ENCODE peak calls at places on chromosomes 11 and 22, in nine cellular contexts. One of them, this sample, is unnamed.

GRCh38 chr11:71206186-71206585 is 46.2 kb downstream of the SHANK2 start:
- DNase-seq in brain microvascular endothelial cell: no peak
- DNase-seq in GM10248: no peak
- DNase-seq in AG09319: no peak
- DNase-seq in foreskin keratinocyte: no peak
- DNase-seq in CD8-positive, alpha-beta T cell: no peak
- DNase-seq in BJ: no peak
- DNase-seq in WTC11: no peak
- DNase-seq in colonic mucosa: peak
- DNase-seq in this sample: no peak

GRCh38 chr22:28395920-28396447 is 283.7 kb downstream of the TTC28 start:
- DNase-seq in foreskin keratinocyte: no peak
- DNase-seq in BJ: no peak
- DNase-seq in GM10248: no peak
- DNase-seq in WTC11: no peak
- DNase-seq in CD8-positive, alpha-beta T cell: no peak
- DNase-seq in AG09319: no peak
- DNase-seq in brain microvascular endothelial cell: no peak
- DNase-seq in colonic mucosa: no peak
- DNase-seq in this sample: no peak

GRCh38 chr11:64864473-64865285 is 13.7 kb downstream of the EHD1 start:
- DNase-seq in GM10248: peak
- DNase-seq in colonic mucosa: no peak
- DNase-seq in CD8-positive, alpha-beta T cell: no peak
- DNase-seq in BJ: no peak
- DNase-seq in WTC11: no peak
- DNase-seq in brain microvascular endothelial cell: peak
- DNase-seq in foreskin keratinocyte: peak
- DNase-seq in AG09319: no peak
- DNase-seq in this sample: no peak

GRCh38 chr11:118592616-118593367 is 14.6 kb upstream of the PHLDB1 start:
- DNase-seq in GM10248: no peak
- DNase-seq in BJ: no peak
- DNase-seq in foreskin keratinocyte: no peak
- DNase-seq in WTC11: no peak
- DNase-seq in CD8-positive, alpha-beta T cell: no peak
- DNase-seq in brain microvascular endothelial cell: no peak
- DNase-seq in AG09319: no peak
- DNase-seq in colonic mucosa: no peak
- DNase-seq in this sample: no peak

GRCh38 chr11:27471067-27471587 is 1.5 kb downstream of the LGR4 start:
- DNase-seq in colonic mucosa: peak
- DNase-seq in AG09319: no peak
- DNase-seq in BJ: no peak
- DNase-seq in WTC11: no peak
- DNase-seq in GM10248: no peak
- DNase-seq in foreskin keratinocyte: peak
- DNase-seq in brain microvascular endothelial cell: no peak
- DNase-seq in CD8-positive, alpha-beta T cell: no peak
- DNase-seq in this sample: no peak

GRCh38 chr22:19349778-19350475 is 58.4 kb upstream of the CLTCL1 start:
- DNase-seq in AG09319: no peak
- DNase-seq in brain microvascular endothelial cell: no peak
- DNase-seq in BJ: no peak
- DNase-seq in GM10248: no peak
- DNase-seq in colonic mucosa: no peak
- DNase-seq in WTC11: no peak
- DNase-seq in CD8-positive, alpha-beta T cell: no peak
- DNase-seq in foreskin keratinocyte: no peak
- DNase-seq in this sample: no peak

GRCh38 chr11:11973361-11973800 is 35.0 kb downstream of the DKK3 start:
- DNase-seq in GM10248: no peak
- DNase-seq in CD8-positive, alpha-beta T cell: no peak
- DNase-seq in foreskin keratinocyte: no peak
- DNase-seq in brain microvascular endothelial cell: no peak
- DNase-seq in AG09319: peak
- DNase-seq in colonic mucosa: no peak
- DNase-seq in WTC11: no peak
- DNase-seq in BJ: peak
- DNase-seq in this sample: no peak

GRCh38 chr11:11998091-11998781 is 10.2 kb downstream of the DKK3 start:
- DNase-seq in BJ: peak
- DNase-seq in foreskin keratinocyte: peak
- DNase-seq in GM10248: no peak
- DNase-seq in brain microvascular endothelial cell: peak
- DNase-seq in CD8-positive, alpha-beta T cell: no peak
- DNase-seq in WTC11: no peak
- DNase-seq in AG09319: peak
- DNase-seq in colonic mucosa: no peak
- DNase-seq in this sample: no peak

GRCh38 chr11:1194977-1195689 is 27.7 kb upstream of the MUC5B start:
- DNase-seq in CD8-positive, alpha-beta T cell: no peak
- DNase-seq in foreskin keratinocyte: no peak
- DNase-seq in GM10248: no peak
- DNase-seq in BJ: no peak
- DNase-seq in WTC11: peak
- DNase-seq in AG09319: no peak
- DNase-seq in brain microvascular endothelial cell: no peak
- DNase-seq in colonic mucosa: no peak
- DNase-seq in this sample: no peak

GRCh38 chr11:17641792-17642350 is 77.5 kb upstream of the MYOD1 start:
- DNase-seq in BJ: no peak
- DNase-seq in AG09319: no peak
- DNase-seq in GM10248: peak
- DNase-seq in colonic mucosa: no peak
- DNase-seq in foreskin keratinocyte: no peak
- DNase-seq in brain microvascular endothelial cell: no peak
- DNase-seq in CD8-positive, alpha-beta T cell: no peak
- DNase-seq in WTC11: no peak
- DNase-seq in this sample: no peak

GRCh38 chr11:66285250-66285947 is 3.5 kb downstream of the YIF1A start:
- DNase-seq in colonic mucosa: no peak
- DNase-seq in brain microvascular endothelial cell: no peak
- DNase-seq in CD8-positive, alpha-beta T cell: no peak
- DNase-seq in BJ: no peak
- DNase-seq in foreskin keratinocyte: no peak
- DNase-seq in AG09319: no peak
- DNase-seq in GM10248: no peak
- DNase-seq in WTC11: no peak
- DNase-seq in this sample: no peak

GRCh38 chr22:22754268-22754657 is 109.8 kb downstream of the GGTLC2 start:
- DNase-seq in colonic mucosa: no peak
- DNase-seq in CD8-positive, alpha-beta T cell: no peak
- DNase-seq in AG09319: no peak
- DNase-seq in brain microvascular endothelial cell: no peak
- DNase-seq in BJ: no peak
- DNase-seq in foreskin keratinocyte: no peak
- DNase-seq in WTC11: no peak
- DNase-seq in GM10248: no peak
- DNase-seq in this sample: no peak

GRCh38 chr22:31288496-31289235 is 3.6 kb downstream of the PIK3IP1 start:
- DNase-seq in WTC11: no peak
- DNase-seq in BJ: no peak
- DNase-seq in brain microvascular endothelial cell: no peak
- DNase-seq in GM10248: no peak
- DNase-seq in AG09319: no peak
- DNase-seq in foreskin keratinocyte: no peak
- DNase-seq in colonic mucosa: no peak
- DNase-seq in CD8-positive, alpha-beta T cell: no peak
- DNase-seq in this sample: no peak

DNA sequence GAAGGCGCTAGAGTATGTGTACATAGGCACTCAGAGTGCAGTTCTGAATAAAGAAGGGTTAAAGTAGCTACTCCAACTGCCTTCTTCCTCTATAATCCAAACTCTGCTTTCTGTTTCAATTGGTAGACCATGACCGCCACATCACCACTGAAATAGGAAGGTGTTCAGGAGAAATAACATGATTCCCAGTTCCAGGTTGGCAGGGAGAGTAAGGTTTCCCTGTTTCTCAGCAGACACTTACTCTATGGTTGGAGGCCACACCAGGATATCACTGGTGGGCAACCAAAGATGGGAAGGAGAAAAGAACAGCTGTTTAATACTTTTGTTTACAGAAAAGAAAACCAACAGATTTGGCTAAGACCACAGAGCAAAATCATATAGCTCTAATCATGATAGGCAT is 37.9 kb downstream of the PAK1 start:
- DNase-seq in GM10248: no peak
- DNase-seq in foreskin keratinocyte: no peak
- DNase-seq in WTC11: no peak
- DNase-seq in BJ: no peak
- DNase-seq in CD8-positive, alpha-beta T cell: no peak
- DNase-seq in brain microvascular endothelial cell: no peak
- DNase-seq in AG09319: no peak
- DNase-seq in colonic mucosa: no peak
- DNase-seq in this sample: no peak
- TF ChIP-seq CTCF in GM10248: no peak
- TF ChIP-seq CTCF in foreskin keratinocyte: no peak
- TF ChIP-seq CTCF in WTC11: no peak
- TF ChIP-seq CTCF in BJ: no peak
- TF ChIP-seq CTCF in CD8-positive, alpha-beta T cell: no peak
- TF ChIP-seq CTCF in brain microvascular endothelial cell: no peak
- TF ChIP-seq CTCF in AG09319: no peak
- TF ChIP-seq CTCF in colonic mucosa: no peak
- TF ChIP-seq CTCF in this sample: no peak

DNA sequence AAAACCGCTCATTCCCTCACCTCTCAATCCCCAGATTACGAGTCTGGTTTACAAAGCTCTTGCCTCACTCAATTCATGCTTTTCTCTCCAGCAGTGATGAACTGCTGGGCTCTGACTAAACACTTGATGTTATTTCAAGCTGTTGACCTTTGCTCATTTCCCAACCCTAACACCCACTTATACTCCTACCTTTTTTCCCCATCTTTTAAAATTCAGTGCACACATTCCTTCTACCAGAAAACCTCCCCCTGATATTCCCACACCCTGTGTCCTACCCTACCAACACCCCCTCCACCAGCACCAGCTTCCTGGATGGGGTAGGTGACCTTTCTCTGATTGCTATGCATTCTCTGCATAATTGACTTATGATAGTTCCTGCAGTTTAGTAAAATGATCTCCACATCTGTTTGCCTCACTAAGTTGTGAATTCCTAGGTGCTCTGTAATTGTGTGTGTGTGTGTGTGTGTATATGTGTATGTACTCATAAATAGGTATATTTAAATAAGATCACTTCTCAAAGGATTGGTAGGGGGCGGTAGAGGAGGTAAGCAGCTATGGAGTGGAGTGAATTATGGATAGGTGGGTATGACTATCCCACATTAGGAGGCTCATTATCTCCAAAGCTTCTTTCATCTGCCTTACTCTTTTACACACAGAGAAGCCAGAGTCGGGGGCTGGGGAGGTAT is 842 bp downstream of the HEPACAM start:
- DNase-seq in CD8-positive, alpha-beta T cell: no peak
- DNase-seq in colonic mucosa: no peak
- DNase-seq in WTC11: no peak
- DNase-seq in brain microvascular endothelial cell: peak
- DNase-seq in AG09319: peak
- DNase-seq in GM10248: no peak
- DNase-seq in foreskin keratinocyte: peak
- DNase-seq in BJ: peak
- DNase-seq in this sample: no peak
- TF ChIP-seq CTCF in CD8-positive, alpha-beta T cell: no peak
- TF ChIP-seq CTCF in colonic mucosa: no peak
- TF ChIP-seq CTCF in WTC11: no peak
- TF ChIP-seq CTCF in brain microvascular endothelial cell: peak
- TF ChIP-seq CTCF in AG09319: no peak
- TF ChIP-seq CTCF in GM10248: no peak
- TF ChIP-seq CTCF in foreskin keratinocyte: peak
- TF ChIP-seq CTCF in BJ: peak
- TF ChIP-seq CTCF in this sample: peak

GRCh38 chr11:73306069-73306468 is 2.0 kb upstream of the ARHGEF17 start:
- DNase-seq in foreskin keratinocyte: no peak
- DNase-seq in brain microvascular endothelial cell: no peak
- DNase-seq in BJ: no peak
- DNase-seq in WTC11: no peak
- DNase-seq in colonic mucosa: no peak
- DNase-seq in AG09319: no peak
- DNase-seq in GM10248: no peak
- DNase-seq in CD8-positive, alpha-beta T cell: no peak
- DNase-seq in this sample: no peak
- TF ChIP-seq CTCF in foreskin keratinocyte: no peak
- TF ChIP-seq CTCF in brain microvascular endothelial cell: peak
- TF ChIP-seq CTCF in BJ: peak
- TF ChIP-seq CTCF in WTC11: no peak
- TF ChIP-seq CTCF in colonic mucosa: no peak
- TF ChIP-seq CTCF in AG09319: no peak
- TF ChIP-seq CTCF in GM10248: no peak
- TF ChIP-seq CTCF in CD8-positive, alpha-beta T cell: no peak
- TF ChIP-seq CTCF in this sample: peak

GRCh38 chr11:92424281-92424680 is 199.7 kb downstream of the FAT3 start:
- DNase-seq in CD8-positive, alpha-beta T cell: no peak
- DNase-seq in foreskin keratinocyte: no peak
- DNase-seq in AG09319: no peak
- DNase-seq in WTC11: no peak
- DNase-seq in BJ: peak
- DNase-seq in colonic mucosa: no peak
- DNase-seq in brain microvascular endothelial cell: peak
- DNase-seq in GM10248: no peak
- DNase-seq in this sample: no peak

GRCh38 chr11:92417326-92417725 is 192.7 kb downstream of the FAT3 start:
- DNase-seq in foreskin keratinocyte: no peak
- DNase-seq in WTC11: no peak
- DNase-seq in CD8-positive, alpha-beta T cell: no peak
- DNase-seq in colonic mucosa: no peak
- DNase-seq in BJ: no peak
- DNase-seq in brain microvascular endothelial cell: no peak
- DNase-seq in AG09319: no peak
- DNase-seq in GM10248: no peak
- DNase-seq in this sample: no peak

GRCh38 chr11:92423635-92424034 is 199.0 kb downstream of the FAT3 start:
- DNase-seq in WTC11: no peak
- DNase-seq in brain microvascular endothelial cell: no peak
- DNase-seq in colonic mucosa: no peak
- DNase-seq in CD8-positive, alpha-beta T cell: no peak
- DNase-seq in BJ: no peak
- DNase-seq in foreskin keratinocyte: no peak
- DNase-seq in AG09319: no peak
- DNase-seq in GM10248: no peak
- DNase-seq in this sample: no peak

GRCh38 chr11:92425127-92425526 is 200.5 kb downstream of the FAT3 start:
- DNase-seq in CD8-positive, alpha-beta T cell: no peak
- DNase-seq in colonic mucosa: no peak
- DNase-seq in foreskin keratinocyte: no peak
- DNase-seq in BJ: no peak
- DNase-seq in WTC11: no peak
- DNase-seq in GM10248: no peak
- DNase-seq in AG09319: no peak
- DNase-seq in brain microvascular endothelial cell: no peak
- DNase-seq in this sample: no peak

DNA sequence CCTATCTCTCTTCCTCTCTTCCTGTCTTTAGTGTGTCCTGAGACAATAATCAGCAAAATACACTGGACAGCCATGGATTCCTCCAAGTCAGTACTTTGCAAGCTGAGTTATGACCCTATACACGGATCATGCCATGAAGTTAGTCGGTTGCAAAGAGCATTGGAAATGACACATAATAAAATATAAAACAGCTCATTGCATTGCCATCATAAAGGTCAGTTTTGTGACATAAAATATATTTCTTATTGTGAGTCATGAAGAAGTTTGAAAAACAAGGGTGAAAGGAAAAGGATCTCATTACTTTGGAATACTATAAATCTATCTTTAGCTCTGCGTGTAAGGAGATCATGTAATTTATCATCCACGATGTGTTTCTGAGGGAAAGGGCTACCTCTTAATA is 198.5 kb downstream of the FAT3 start:
- DNase-seq in WTC11: no peak
- DNase-seq in GM10248: no peak
- DNase-seq in AG09319: no peak
- DNase-seq in foreskin keratinocyte: no peak
- DNase-seq in CD8-positive, alpha-beta T cell: no peak
- DNase-seq in BJ: no peak
- DNase-seq in colonic mucosa: no peak
- DNase-seq in brain microvascular endothelial cell: peak
- DNase-seq in this sample: no peak
- TF ChIP-seq CTCF in WTC11: no peak
- TF ChIP-seq CTCF in GM10248: no peak
- TF ChIP-seq CTCF in AG09319: no peak
- TF ChIP-seq CTCF in foreskin keratinocyte: no peak
- TF ChIP-seq CTCF in CD8-positive, alpha-beta T cell: no peak
- TF ChIP-seq CTCF in BJ: no peak
- TF ChIP-seq CTCF in colonic mucosa: no peak
- TF ChIP-seq CTCF in brain microvascular endothelial cell: no peak
- TF ChIP-seq CTCF in this sample: no peak